ENCODE peak calls at places on chromosome 1, in six cellular contexts. O is neuronal stem cell, B is H9, L is IMR-90, H is mesenchymal stem cell, J is mesendoderm. E is an unnamed sample.

GRCh38 chr1:113517346-113517745 is 127.0 kb downstream of the MAGI3 start:
- DNase-seq in O (no peak), B (no peak), L (no peak), H (no peak), J (no peak), E (no peak)

GRCh38 chr1:1132042-1132927 is 16.4 kb upstream of the C1orf159 start:
- DNase-seq in O (no peak), B (no peak), L (no peak), H (no peak), J (no peak), E (no peak)

GRCh38 chr1:157177701-157178380 is 39.6 kb upstream of the ETV3 start:
- DNase-seq in O (no peak), B (no peak), L (no peak), H (no peak), J (no peak), E (no peak)

GRCh38 chr1:22808186-22808845 is 97.7 kb downstream of the EPHB2 start:
- DNase-seq in O (no peak), B (no peak), L (peak), H (peak), J (no peak), E (no peak)

GRCh38 chr1:27004471-27005165 is 8.0 kb downstream of the TENT5B start:
- DNase-seq in O (no peak), B (peak), L (peak), H (peak), J (peak), E (no peak)

GRCh38 chr1:94246692-94247145 is 9.3 kb upstream of the ARHGAP29 start:
- DNase-seq in O (no peak), B (no peak), L (no peak), H (no peak), J (peak), E (no peak)

GRCh38 chr1:224411766-224412165 is 22.8 kb downstream of the WDR26 start:
- DNase-seq in O (no peak), B (no peak), L (peak), H (peak), J (no peak), E (no peak)

GRCh38 chr1:58626293-58626692 is 49.2 kb upstream of the TACSTD2 start:
- DNase-seq in O (no peak), B (no peak), L (no peak), H (no peak), J (no peak), E (no peak)

GRCh38 chr1:8711161-8711560 is 106.3 kb downstream of the RERE start:
- DNase-seq in O (no peak), B (no peak), L (no peak), H (no peak), J (no peak), E (no peak)

GRCh38 chr1:188386161-188386560 is 1557.4 kb downstream of the PLA2G4A start:
- DNase-seq in O (no peak), B (no peak), L (no peak), H (peak), J (peak), E (no peak)

GRCh38 chr1:19762175-19762779 is 37.4 kb downstream of the TMCO4 start:
- DNase-seq in O (peak), B (peak), L (peak), H (peak), J (peak), E (no peak)

GRCh38 chr1:162822391-162823200 is 32.1 kb downstream of the HSD17B7 start:
- DNase-seq in O (peak), B (peak), L (no peak), H (peak), J (peak), E (peak)

GRCh38 chr1:25565188-25565591 is 21.8 kb downstream of the LDLRAP1 start:
- DNase-seq in O (no peak), B (no peak), L (peak), H (no peak), J (no peak), E (no peak)

GRCh38 chr1:153789478-153790148 is 14.4 kb downstream of the SLC27A3 start:
- DNase-seq in O (no peak), B (peak), L (no peak), H (no peak), J (no peak), E (no peak)

GRCh38 chr1:56564615-56565014 is 14.7 kb downstream of the PLPP3 start:
- DNase-seq in O (no peak), B (no peak), L (no peak), H (no peak), J (no peak), E (no peak)

GRCh38 chr1:54806931-54807611 is 5.9 kb upstream of the TTC22 start:
- DNase-seq in O (no peak), B (peak), L (peak), H (no peak), J (no peak), E (peak)

GRCh38 chr1:17356387-17356992 is 15.5 kb upstream of the PADI6 start:
- DNase-seq in O (no peak), B (peak), L (no peak), H (no peak), J (no peak), E (no peak)

GRCh38 chr1:21869620-21870121 is 57.6 kb downstream of the LDLRAD2 start:
- DNase-seq in O (no peak), B (no peak), L (peak), H (peak), J (no peak), E (no peak)

GRCh38 chr1:50993645-50994044 is 23.6 kb downstream of the CDKN2C start:
- DNase-seq in O (no peak), B (no peak), L (no peak), H (no peak), J (no peak), E (no peak)

GRCh38 chr1:44290250-44291094 is 64.6 kb downstream of the ERI3 start:
- DNase-seq in O (no peak), B (no peak), L (no peak), H (no peak), J (peak), E (no peak)

GRCh38 chr1:158112994-158113758 is 67.5 kb upstream of the CD1D start:
- DNase-seq in O (peak), B (peak), L (peak), H (peak), J (peak), E (peak)

GRCh38 chr1:39663559-39663958 is 8.3 kb downstream of the NT5C1A start:
- DNase-seq in O (no peak), B (peak), L (no peak), H (no peak), J (peak), E (no peak)

GRCh38 chr1:77370588-77371306 is 88.9 kb downstream of the AK5 start:
- DNase-seq in O (no peak), B (no peak), L (peak), H (peak), J (no peak), E (no peak)

GRCh38 chr1:110585426-110585825 is 20.7 kb downstream of the KCNA2 start:
- DNase-seq in O (no peak), B (no peak), L (no peak), H (no peak), J (no peak), E (no peak)
- H3K23ac ChIP-seq in O (no peak), B (no peak), L (no peak), H (no peak), J (no peak), E (no peak)

GRCh38 chr1:36835696-36836095 is 198.6 kb downstream of the GRIK3 start:
- DNase-seq in O (no peak), B (no peak), L (no peak), H (no peak), J (no peak), E (no peak)
- H3K27ac ChIP-seq in O (no peak), B (no peak), L (no peak), H (no peak), J (no peak), E (no peak)

GRCh38 chr1:246428542-246429308 is 78.4 kb downstream of the SMYD3 start:
- DNase-seq in O (no peak), B (peak), L (peak), H (peak), J (peak), E (no peak)
- H3K23ac ChIP-seq in O (no peak), B (no peak), L (peak), H (no peak), J (no peak), E (no peak)

GRCh38 chr1:3348196-3348865 is 106.1 kb upstream of the ARHGEF16 start:
- DNase-seq in O (no peak), B (no peak), L (no peak), H (no peak), J (no peak), E (no peak)
- H3K27ac ChIP-seq in O (no peak), B (no peak), L (no peak), H (no peak), J (no peak), E (no peak)

DNA sequence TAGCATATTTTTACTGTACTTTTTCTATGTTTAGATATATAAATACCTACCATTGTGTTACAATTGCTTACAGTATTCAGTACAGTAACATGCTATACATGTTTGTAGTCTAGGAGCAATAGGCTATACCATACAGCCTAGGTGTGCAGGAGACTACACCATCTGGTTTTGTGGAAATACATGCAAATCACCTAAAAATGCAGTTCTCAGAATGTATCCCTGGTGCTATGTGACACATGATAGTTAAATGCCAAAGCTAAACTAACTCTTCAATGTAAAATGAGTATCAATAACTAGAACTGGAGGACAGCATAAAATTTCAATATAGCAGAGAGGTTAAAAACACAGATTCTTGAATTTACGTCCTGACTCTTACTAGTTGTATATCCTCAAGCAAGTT is 14.8 kb downstream of the NUCKS1 start:
- DNase-seq in O (no peak), B (no peak), L (no peak), H (no peak), J (no peak), E (no peak)
- H3K23ac ChIP-seq in O (no peak), B (no peak), L (no peak), H (no peak), J (no peak), E (no peak)

DNA sequence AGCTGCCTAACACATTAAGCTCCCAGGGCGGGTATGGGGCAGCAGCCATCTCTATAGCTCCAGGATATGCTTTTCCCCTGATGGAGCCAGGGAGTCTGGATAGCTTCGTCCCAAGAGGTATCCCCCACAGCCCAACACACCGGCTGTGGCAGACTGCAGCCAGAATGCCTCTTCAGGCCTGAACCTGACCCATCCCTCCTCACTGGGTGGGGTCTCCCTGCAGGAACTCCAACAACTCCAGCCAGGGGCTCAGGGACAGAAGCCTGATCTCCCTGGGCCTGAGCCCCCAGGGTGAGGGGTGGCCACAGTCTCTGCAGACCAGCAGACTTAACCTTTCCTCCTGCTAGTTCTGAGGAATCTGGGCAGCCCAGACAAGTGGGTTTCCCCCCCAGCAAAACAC is 159.9 kb downstream of the LRRIQ3 start:
- DNase-seq in O (no peak), B (no peak), L (no peak), H (no peak), J (no peak), E (no peak)
- H3K27ac ChIP-seq in O (no peak), B (no peak), L (no peak), H (no peak), J (no peak), E (no peak)